ENCODE peak calls at places on chromosomes 7 and 10, in ten cellular contexts. One of them, this sample, is unnamed.

GRCh38 chr7:128014864-128015263 is 16.4 kb downstream of the LRRC4 start:
- DNase-seq in hepatocyte: no peak
- DNase-seq in psoas muscle: no peak
- DNase-seq in progenitor cell of endocrine pancreas: no peak
- DNase-seq in fibroblast of lung: no peak
- DNase-seq in heart left ventricle: no peak
- DNase-seq in BJ: no peak
- DNase-seq in AG09309: no peak
- DNase-seq in SK-N-SH: no peak
- DNase-seq in esophagus squamous epithelium: no peak
- DNase-seq in this sample: no peak

GRCh38 chr7:15602236-15602635 is 40.4 kb upstream of the AGMO start:
- DNase-seq in psoas muscle: no peak
- DNase-seq in SK-N-SH: no peak
- DNase-seq in heart left ventricle: no peak
- DNase-seq in BJ: no peak
- DNase-seq in AG09309: no peak
- DNase-seq in esophagus squamous epithelium: no peak
- DNase-seq in fibroblast of lung: peak
- DNase-seq in hepatocyte: peak
- DNase-seq in progenitor cell of endocrine pancreas: no peak
- DNase-seq in this sample: peak

GRCh38 chr10:71678057-71678805 is 41.3 kb downstream of the C10orf105 start:
- DNase-seq in hepatocyte: no peak
- DNase-seq in progenitor cell of endocrine pancreas: no peak
- DNase-seq in AG09309: no peak
- DNase-seq in esophagus squamous epithelium: no peak
- DNase-seq in SK-N-SH: no peak
- DNase-seq in psoas muscle: no peak
- DNase-seq in fibroblast of lung: no peak
- DNase-seq in heart left ventricle: no peak
- DNase-seq in BJ: no peak
- DNase-seq in this sample: no peak

GRCh38 chr10:125083576-125083920 is 76.8 kb downstream of the CTBP2 start:
- DNase-seq in esophagus squamous epithelium: no peak
- DNase-seq in progenitor cell of endocrine pancreas: no peak
- DNase-seq in AG09309: no peak
- DNase-seq in heart left ventricle: no peak
- DNase-seq in hepatocyte: no peak
- DNase-seq in psoas muscle: no peak
- DNase-seq in fibroblast of lung: peak
- DNase-seq in BJ: peak
- DNase-seq in SK-N-SH: no peak
- DNase-seq in this sample: no peak

GRCh38 chr10:13984647-13985155 is 346.0 kb downstream of the FRMD4A start:
- DNase-seq in SK-N-SH: no peak
- DNase-seq in heart left ventricle: no peak
- DNase-seq in psoas muscle: no peak
- DNase-seq in esophagus squamous epithelium: no peak
- DNase-seq in BJ: peak
- DNase-seq in fibroblast of lung: peak
- DNase-seq in hepatocyte: no peak
- DNase-seq in AG09309: peak
- DNase-seq in progenitor cell of endocrine pancreas: no peak
- DNase-seq in this sample: no peak

GRCh38 chr10:110387983-110388681 is 83.4 kb upstream of the SMNDC1 start:
- DNase-seq in fibroblast of lung: no peak
- DNase-seq in BJ: peak
- DNase-seq in esophagus squamous epithelium: no peak
- DNase-seq in heart left ventricle: no peak
- DNase-seq in SK-N-SH: no peak
- DNase-seq in AG09309: peak
- DNase-seq in progenitor cell of endocrine pancreas: no peak
- DNase-seq in hepatocyte: no peak
- DNase-seq in psoas muscle: no peak
- DNase-seq in this sample: no peak

GRCh38 chr7:140989068-140989467 is 25.7 kb downstream of the MRPS33 start:
- DNase-seq in psoas muscle: no peak
- DNase-seq in BJ: no peak
- DNase-seq in progenitor cell of endocrine pancreas: no peak
- DNase-seq in hepatocyte: peak
- DNase-seq in SK-N-SH: no peak
- DNase-seq in esophagus squamous epithelium: no peak
- DNase-seq in fibroblast of lung: no peak
- DNase-seq in heart left ventricle: no peak
- DNase-seq in AG09309: no peak
- DNase-seq in this sample: no peak

GRCh38 chr10:35453855-35454532 is 117.7 kb downstream of the CCNY start:
- DNase-seq in fibroblast of lung: peak
- DNase-seq in esophagus squamous epithelium: no peak
- DNase-seq in heart left ventricle: no peak
- DNase-seq in psoas muscle: no peak
- DNase-seq in progenitor cell of endocrine pancreas: no peak
- DNase-seq in hepatocyte: no peak
- DNase-seq in BJ: no peak
- DNase-seq in AG09309: no peak
- DNase-seq in SK-N-SH: no peak
- DNase-seq in this sample: no peak

GRCh38 chr7:151128144-151128543 is 39.4 kb downstream of the GBX1 start:
- DNase-seq in esophagus squamous epithelium: no peak
- DNase-seq in psoas muscle: no peak
- DNase-seq in fibroblast of lung: no peak
- DNase-seq in AG09309: no peak
- DNase-seq in BJ: no peak
- DNase-seq in heart left ventricle: peak
- DNase-seq in SK-N-SH: no peak
- DNase-seq in progenitor cell of endocrine pancreas: no peak
- DNase-seq in hepatocyte: no peak
- DNase-seq in this sample: no peak

GRCh38 chr7:52749880-52750279 is 285.6 kb upstream of the POM121L12 start:
- DNase-seq in esophagus squamous epithelium: no peak
- DNase-seq in heart left ventricle: no peak
- DNase-seq in fibroblast of lung: no peak
- DNase-seq in hepatocyte: no peak
- DNase-seq in AG09309: no peak
- DNase-seq in BJ: no peak
- DNase-seq in SK-N-SH: no peak
- DNase-seq in psoas muscle: no peak
- DNase-seq in progenitor cell of endocrine pancreas: no peak
- DNase-seq in this sample: no peak

GRCh38 chr7:35565927-35566326 is 129.0 kb downstream of the HERPUD2 start:
- DNase-seq in psoas muscle: no peak
- DNase-seq in SK-N-SH: no peak
- DNase-seq in fibroblast of lung: peak
- DNase-seq in BJ: no peak
- DNase-seq in hepatocyte: no peak
- DNase-seq in heart left ventricle: no peak
- DNase-seq in esophagus squamous epithelium: no peak
- DNase-seq in AG09309: no peak
- DNase-seq in progenitor cell of endocrine pancreas: no peak
- DNase-seq in this sample: peak

DNA sequence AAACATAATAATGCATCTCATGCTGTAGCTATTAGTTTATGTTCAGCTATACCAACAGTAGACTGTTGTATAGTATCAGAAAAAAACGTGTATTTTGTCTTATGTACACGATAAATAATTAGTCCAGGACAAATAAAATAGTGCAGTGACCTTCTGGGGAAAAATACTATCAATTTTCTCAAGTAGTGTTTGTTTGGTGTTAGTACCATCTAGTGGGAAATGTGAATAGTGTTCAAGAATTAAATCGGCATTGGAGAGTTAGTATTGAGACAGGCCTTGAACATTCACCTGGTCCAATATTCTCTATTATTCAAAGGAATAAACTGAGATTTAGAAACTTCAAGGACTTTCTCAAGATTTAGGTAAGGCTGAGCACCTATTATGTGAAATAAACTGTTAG is 21.7 kb upstream of the OR2A5 start:
- DNase-seq in esophagus squamous epithelium: no peak
- DNase-seq in fibroblast of lung: peak
- DNase-seq in heart left ventricle: no peak
- DNase-seq in psoas muscle: no peak
- DNase-seq in AG09309: no peak
- DNase-seq in BJ: no peak
- DNase-seq in hepatocyte: peak
- DNase-seq in progenitor cell of endocrine pancreas: no peak
- DNase-seq in SK-N-SH: peak
- DNase-seq in this sample: no peak
- TF ChIP-seq CTCF in esophagus squamous epithelium: no peak
- TF ChIP-seq CTCF in fibroblast of lung: peak
- TF ChIP-seq CTCF in heart left ventricle: peak
- TF ChIP-seq CTCF in psoas muscle: peak
- TF ChIP-seq CTCF in AG09309: peak
- TF ChIP-seq CTCF in BJ: peak
- TF ChIP-seq CTCF in hepatocyte: peak
- TF ChIP-seq CTCF in progenitor cell of endocrine pancreas: peak
- TF ChIP-seq CTCF in SK-N-SH: peak
- TF ChIP-seq CTCF in this sample: no peak

GRCh38 chr10:96833220-96834001 is 1.3 kb downstream of the LCOR start:
- DNase-seq in fibroblast of lung: peak
- DNase-seq in BJ: no peak
- DNase-seq in AG09309: no peak
- DNase-seq in esophagus squamous epithelium: no peak
- DNase-seq in heart left ventricle: no peak
- DNase-seq in psoas muscle: peak
- DNase-seq in SK-N-SH: peak
- DNase-seq in hepatocyte: peak
- DNase-seq in progenitor cell of endocrine pancreas: no peak
- DNase-seq in this sample: peak

GRCh38 chr10:96832721-96833219 is 672 bp downstream of the LCOR start:
- DNase-seq in SK-N-SH: peak
- DNase-seq in fibroblast of lung: peak
- DNase-seq in psoas muscle: peak
- DNase-seq in BJ: no peak
- DNase-seq in progenitor cell of endocrine pancreas: peak
- DNase-seq in hepatocyte: peak
- DNase-seq in AG09309: no peak
- DNase-seq in heart left ventricle: peak
- DNase-seq in esophagus squamous epithelium: peak
- DNase-seq in this sample: peak

GRCh38 chr10:96830511-96831199 is 1.4 kb upstream of the LCOR start:
- DNase-seq in AG09309: no peak
- DNase-seq in fibroblast of lung: peak
- DNase-seq in progenitor cell of endocrine pancreas: peak
- DNase-seq in BJ: no peak
- DNase-seq in hepatocyte: peak
- DNase-seq in SK-N-SH: peak
- DNase-seq in psoas muscle: peak
- DNase-seq in esophagus squamous epithelium: no peak
- DNase-seq in heart left ventricle: no peak
- DNase-seq in this sample: peak

GRCh38 chr10:96831200-96831866 is 765 bp upstream of the LCOR start:
- DNase-seq in AG09309: no peak
- DNase-seq in esophagus squamous epithelium: no peak
- DNase-seq in SK-N-SH: no peak
- DNase-seq in heart left ventricle: no peak
- DNase-seq in BJ: no peak
- DNase-seq in hepatocyte: no peak
- DNase-seq in psoas muscle: no peak
- DNase-seq in fibroblast of lung: no peak
- DNase-seq in progenitor cell of endocrine pancreas: no peak
- DNase-seq in this sample: no peak

DNA sequence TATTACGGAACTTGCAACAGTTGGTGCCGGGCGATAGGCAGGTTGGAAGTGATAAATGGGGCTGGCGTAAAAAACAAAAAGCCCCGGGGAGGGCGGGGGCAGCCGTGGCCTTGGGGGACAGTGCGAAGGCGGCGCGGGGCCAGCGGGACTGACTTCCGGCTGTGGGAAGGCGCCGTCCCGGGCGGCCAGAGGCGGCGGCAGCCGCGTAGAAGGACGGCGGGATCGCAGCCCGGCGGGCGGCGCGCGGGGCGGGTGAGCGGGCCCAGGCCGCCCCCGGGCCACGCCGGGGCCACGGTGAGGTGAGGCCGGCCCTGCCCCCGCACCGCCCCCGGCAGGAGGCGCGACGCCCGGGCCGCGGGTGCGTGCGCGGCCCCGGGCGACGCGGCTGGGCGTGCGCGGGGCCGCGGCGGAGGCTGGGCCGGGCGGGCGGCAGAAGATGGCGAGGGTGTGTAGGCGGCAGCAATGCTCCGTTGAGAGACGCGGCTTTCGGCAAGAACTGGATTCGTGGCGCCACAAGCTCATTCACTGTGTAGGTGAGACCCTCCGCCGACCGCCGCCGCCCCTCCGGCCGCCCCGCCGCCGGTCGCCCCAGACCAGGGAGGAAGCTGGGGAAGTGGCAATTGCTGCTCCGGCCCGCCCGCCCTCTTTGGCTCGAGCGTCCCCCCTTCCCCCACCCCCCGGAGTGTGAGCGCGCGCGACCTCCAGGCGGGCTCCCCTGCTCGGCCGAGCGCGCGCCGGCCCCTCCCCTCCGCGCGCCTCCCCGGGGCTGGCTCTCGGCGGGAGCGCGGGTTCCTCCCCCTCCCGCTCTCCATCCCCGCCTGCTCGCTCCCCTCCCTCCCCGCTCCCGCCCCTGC is at the start of gene LCOR:
- DNase-seq in esophagus squamous epithelium: peak
- DNase-seq in progenitor cell of endocrine pancreas: peak
- DNase-seq in fibroblast of lung: peak
- DNase-seq in AG09309: peak
- DNase-seq in BJ: no peak
- DNase-seq in heart left ventricle: peak
- DNase-seq in psoas muscle: peak
- DNase-seq in hepatocyte: peak
- DNase-seq in SK-N-SH: peak
- DNase-seq in this sample: peak
- TF ChIP-seq CTCF in esophagus squamous epithelium: no peak
- TF ChIP-seq CTCF in progenitor cell of endocrine pancreas: no peak
- TF ChIP-seq CTCF in fibroblast of lung: no peak
- TF ChIP-seq CTCF in AG09309: no peak
- TF ChIP-seq CTCF in BJ: no peak
- TF ChIP-seq CTCF in heart left ventricle: no peak
- TF ChIP-seq CTCF in psoas muscle: no peak
- TF ChIP-seq CTCF in hepatocyte: no peak
- TF ChIP-seq CTCF in SK-N-SH: no peak
- TF ChIP-seq CTCF in this sample: no peak

DNA sequence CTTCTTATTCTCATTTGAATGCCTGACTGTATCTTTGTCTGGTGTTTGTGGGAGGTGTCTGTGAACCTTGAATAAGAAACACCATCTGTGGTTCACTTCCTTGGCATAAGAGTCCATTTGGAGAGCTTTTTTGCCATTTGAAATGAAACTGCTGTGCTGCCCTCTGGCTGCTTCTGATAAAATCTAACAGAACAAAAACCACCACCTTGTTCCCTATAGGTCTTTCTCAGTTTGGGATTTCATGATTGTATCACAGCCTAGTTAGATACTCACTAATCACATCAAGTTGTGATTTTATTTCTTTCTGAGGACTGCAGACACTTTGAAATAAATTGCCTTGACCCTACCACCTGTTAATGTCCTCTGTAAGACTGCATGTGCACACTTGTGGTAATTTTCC is 102.7 kb upstream of the FAM13C start:
- DNase-seq in hepatocyte: peak
- DNase-seq in AG09309: peak
- DNase-seq in fibroblast of lung: peak
- DNase-seq in BJ: no peak
- DNase-seq in progenitor cell of endocrine pancreas: no peak
- DNase-seq in heart left ventricle: no peak
- DNase-seq in esophagus squamous epithelium: no peak
- DNase-seq in SK-N-SH: no peak
- DNase-seq in psoas muscle: no peak
- DNase-seq in this sample: peak
- TF ChIP-seq CTCF in hepatocyte: peak
- TF ChIP-seq CTCF in AG09309: peak
- TF ChIP-seq CTCF in fibroblast of lung: peak
- TF ChIP-seq CTCF in BJ: peak
- TF ChIP-seq CTCF in progenitor cell of endocrine pancreas: no peak
- TF ChIP-seq CTCF in heart left ventricle: no peak
- TF ChIP-seq CTCF in esophagus squamous epithelium: peak
- TF ChIP-seq CTCF in SK-N-SH: peak
- TF ChIP-seq CTCF in psoas muscle: peak
- TF ChIP-seq CTCF in this sample: no peak

GRCh38 chr10:127524229-127524628 is 24.9 kb upstream of the NPS start:
- DNase-seq in esophagus squamous epithelium: no peak
- DNase-seq in progenitor cell of endocrine pancreas: no peak
- DNase-seq in AG09309: no peak
- DNase-seq in hepatocyte: no peak
- DNase-seq in BJ: no peak
- DNase-seq in heart left ventricle: no peak
- DNase-seq in fibroblast of lung: no peak
- DNase-seq in SK-N-SH: no peak
- DNase-seq in psoas muscle: no peak
- DNase-seq in this sample: no peak
- TF ChIP-seq CTCF in esophagus squamous epithelium: no peak
- TF ChIP-seq CTCF in progenitor cell of endocrine pancreas: peak
- TF ChIP-seq CTCF in AG09309: no peak
- TF ChIP-seq CTCF in hepatocyte: no peak
- TF ChIP-seq CTCF in BJ: no peak
- TF ChIP-seq CTCF in heart left ventricle: no peak
- TF ChIP-seq CTCF in fibroblast of lung: no peak
- TF ChIP-seq CTCF in SK-N-SH: no peak
- TF ChIP-seq CTCF in psoas muscle: no peak
- TF ChIP-seq CTCF in this sample: no peak

This sample was measured in Calu3.